ENCODE peak calls at places on chromosomes 11 and 22, in four cellular contexts. One of them, this sample, is unnamed.

GRCh38 chr11:70272009-70272408 is 1.5 kb downstream of the PPFIA1 start:
- DNase-seq in ovary: no peak
- DNase-seq in esophagus muscularis mucosa: no peak
- DNase-seq in A549: no peak
- DNase-seq in this sample: no peak

GRCh38 chr11:105609341-105609781 is 512 bp upstream of the GRIA4 start:
- DNase-seq in ovary: no peak
- DNase-seq in esophagus muscularis mucosa: no peak
- DNase-seq in A549: no peak
- DNase-seq in this sample: no peak

GRCh38 chr11:74332272-74332671 is 20.8 kb upstream of the P4HA3 start:
- DNase-seq in ovary: no peak
- DNase-seq in esophagus muscularis mucosa: no peak
- DNase-seq in A549: no peak
- DNase-seq in this sample: no peak

GRCh38 chr11:115657586-115657985 is 153.4 kb upstream of the CADM1 start:
- DNase-seq in ovary: no peak
- DNase-seq in esophagus muscularis mucosa: no peak
- DNase-seq in A549: no peak
- DNase-seq in this sample: no peak

GRCh38 chr11:118870396-118871343 is 13.0 kb upstream of the CXCR5 start:
- DNase-seq in ovary: no peak
- DNase-seq in esophagus muscularis mucosa: no peak
- DNase-seq in A549: no peak
- DNase-seq in this sample: peak

GRCh38 chr11:77154381-77155081 is 26.5 kb downstream of the MYO7A start:
- DNase-seq in ovary: no peak
- DNase-seq in esophagus muscularis mucosa: no peak
- DNase-seq in A549: no peak
- DNase-seq in this sample: no peak

GRCh38 chr11:67252831-67253239 is 13.4 kb upstream of the GRK2 start:
- DNase-seq in ovary: no peak
- DNase-seq in esophagus muscularis mucosa: no peak
- DNase-seq in A549: peak
- DNase-seq in this sample: no peak

GRCh38 chr11:122478986-122479385 is 176.5 kb upstream of the UBASH3B start:
- DNase-seq in ovary: no peak
- DNase-seq in esophagus muscularis mucosa: no peak
- DNase-seq in A549: no peak
- DNase-seq in this sample: no peak

GRCh38 chr11:13291794-13292193 is 14.2 kb downstream of the BMAL1 start:
- DNase-seq in ovary: no peak
- DNase-seq in esophagus muscularis mucosa: no peak
- DNase-seq in A549: no peak
- DNase-seq in this sample: no peak

GRCh38 chr11:84498016-84498415 is 1129.1 kb downstream of the DLG2 start:
- DNase-seq in ovary: peak
- DNase-seq in esophagus muscularis mucosa: no peak
- DNase-seq in A549: no peak
- DNase-seq in this sample: no peak

GRCh38 chr11:13955971-13956421 is 6.5 kb upstream of the SPON1 start:
- DNase-seq in ovary: peak
- DNase-seq in esophagus muscularis mucosa: no peak
- DNase-seq in A549: peak
- DNase-seq in this sample: peak

GRCh38 chr11:45169310-45170072 is 23.1 kb downstream of the PRDM11 start:
- DNase-seq in ovary: no peak
- DNase-seq in esophagus muscularis mucosa: no peak
- DNase-seq in A549: no peak
- DNase-seq in this sample: no peak

GRCh38 chr22:34841321-34841901 is 224.5 kb upstream of the ISX start:
- DNase-seq in ovary: no peak
- DNase-seq in esophagus muscularis mucosa: no peak
- DNase-seq in A549: no peak
- DNase-seq in this sample: no peak

GRCh38 chr11:115974703-115975102 is 470.5 kb upstream of the CADM1 start:
- DNase-seq in ovary: no peak
- DNase-seq in esophagus muscularis mucosa: no peak
- DNase-seq in A549: no peak
- DNase-seq in this sample: no peak

GRCh38 chr11:44596541-44597276 is 31.2 kb downstream of the CD82 start:
- DNase-seq in ovary: no peak
- DNase-seq in esophagus muscularis mucosa: no peak
- DNase-seq in A549: no peak
- DNase-seq in this sample: no peak

GRCh38 chr11:132300283-132300682 is 929.9 kb downstream of the NTM start:
- DNase-seq in ovary: no peak
- DNase-seq in esophagus muscularis mucosa: no peak
- DNase-seq in A549: no peak
- DNase-seq in this sample: no peak

GRCh38 chr11:659532-660085 is 22.5 kb downstream of the DRD4 start:
- DNase-seq in ovary: no peak
- DNase-seq in esophagus muscularis mucosa: no peak
- DNase-seq in A549: no peak
- DNase-seq in this sample: no peak

GRCh38 chr22:44023404-44024287 is 456 bp upstream of the PARVB start:
- DNase-seq in ovary: peak
- DNase-seq in esophagus muscularis mucosa: no peak
- DNase-seq in A549: peak
- DNase-seq in this sample: peak

GRCh38 chr11:103907548-103908455 is 128.6 kb upstream of the DDI1 start:
- DNase-seq in ovary: no peak
- DNase-seq in esophagus muscularis mucosa: no peak
- DNase-seq in A549: no peak
- DNase-seq in this sample: no peak

GRCh38 chr22:46443850-46444389 is 93.5 kb downstream of the CELSR1 start:
- DNase-seq in ovary: no peak
- DNase-seq in esophagus muscularis mucosa: no peak
- DNase-seq in A549: no peak
- DNase-seq in this sample: peak

GRCh38 chr11:116357769-116358544 is 414.8 kb downstream of the BUD13 start:
- DNase-seq in ovary: no peak
- DNase-seq in esophagus muscularis mucosa: no peak
- DNase-seq in A549: peak
- DNase-seq in this sample: peak

GRCh38 chr11:27673979-27674663 is 26.1 kb downstream of the BDNF start:
- DNase-seq in ovary: no peak
- DNase-seq in esophagus muscularis mucosa: no peak
- DNase-seq in A549: no peak
- DNase-seq in this sample: no peak

GRCh38 chr11:79547256-79547655 is 106.4 kb upstream of the TENM4 start:
- DNase-seq in ovary: no peak
- DNase-seq in esophagus muscularis mucosa: no peak
- DNase-seq in A549: no peak
- DNase-seq in this sample: no peak

GRCh38 chr22:37544955-37545702 is 15.2 kb upstream of the CDC42EP1 start:
- DNase-seq in ovary: peak
- DNase-seq in esophagus muscularis mucosa: no peak
- DNase-seq in A549: peak
- DNase-seq in this sample: peak

GRCh38 chr11:134041349-134041748 is 27.5 kb upstream of the JAM3 start:
- DNase-seq in ovary: no peak
- DNase-seq in esophagus muscularis mucosa: no peak
- DNase-seq in A549: no peak
- DNase-seq in this sample: no peak

GRCh38 chr11:134040386-134041297 is 28.2 kb upstream of the JAM3 start:
- DNase-seq in ovary: peak
- DNase-seq in esophagus muscularis mucosa: no peak
- DNase-seq in A549: no peak
- DNase-seq in this sample: no peak

GRCh38 chr11:134043821-134044420 is 25.0 kb upstream of the JAM3 start:
- DNase-seq in ovary: no peak
- DNase-seq in esophagus muscularis mucosa: no peak
- DNase-seq in A549: no peak
- DNase-seq in this sample: no peak

GRCh38 chr11:134039726-134040385 is 29.0 kb upstream of the JAM3 start:
- DNase-seq in ovary: no peak
- DNase-seq in esophagus muscularis mucosa: no peak
- DNase-seq in A549: no peak
- DNase-seq in this sample: no peak

DNA sequence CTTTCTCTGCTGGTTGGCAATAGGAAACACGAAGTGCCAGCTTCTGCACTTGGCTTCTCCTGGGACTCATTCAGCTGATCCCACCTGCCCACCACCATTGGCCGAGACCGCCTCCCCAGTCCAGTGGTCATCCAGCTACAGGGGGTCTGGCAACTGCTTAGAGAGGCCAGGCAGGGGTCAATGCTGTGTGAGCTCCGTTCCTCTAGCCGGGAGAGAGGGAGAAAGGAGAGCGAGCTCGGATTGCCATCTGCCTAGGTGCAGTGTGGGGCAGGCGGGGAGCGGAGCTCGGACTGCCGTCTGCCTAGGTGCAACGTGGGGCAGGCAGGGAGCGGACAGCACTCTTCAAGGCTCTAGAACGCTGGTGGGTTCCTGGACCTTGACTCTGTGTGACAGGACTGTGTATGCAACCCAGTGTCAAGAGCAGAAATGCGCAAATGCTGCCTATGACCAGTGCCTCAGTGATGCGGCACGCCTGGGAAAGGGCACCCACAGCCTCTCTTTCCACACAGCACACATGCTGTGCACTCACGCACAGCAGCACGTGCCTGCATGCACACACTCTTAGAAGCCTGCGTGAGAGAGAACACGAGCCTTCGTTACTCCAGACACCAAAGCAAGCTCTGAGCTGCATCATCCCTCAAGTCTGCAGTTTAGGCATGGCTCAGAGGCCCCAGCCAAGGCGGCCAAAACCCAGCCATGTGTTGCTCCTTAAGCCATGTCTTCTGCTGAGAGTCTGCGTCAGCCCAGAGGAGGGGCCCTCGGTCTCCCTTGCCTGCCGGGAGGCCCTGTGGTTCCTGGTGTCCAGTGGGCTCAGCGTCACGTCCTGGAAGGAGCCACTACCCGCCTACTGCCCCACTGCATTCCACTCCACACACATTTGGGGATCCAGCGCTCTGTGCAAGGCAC is 26.8 kb upstream of the JAM3 start:
- DNase-seq in ovary: no peak
- DNase-seq in esophagus muscularis mucosa: no peak
- DNase-seq in A549: no peak
- DNase-seq in this sample: no peak
- TF ChIP-seq EP300 in ovary: no peak
- TF ChIP-seq EP300 in esophagus muscularis mucosa: no peak
- TF ChIP-seq EP300 in A549: no peak
- TF ChIP-seq EP300 in this sample: no peak

GRCh38 chr11:57656936-57657289 is 649 bp upstream of the CLP1 start:
- DNase-seq in ovary: no peak
- DNase-seq in esophagus muscularis mucosa: no peak
- DNase-seq in A549: no peak
- DNase-seq in this sample: no peak

GRCh38 chr11:57658023-57658361 is 430 bp downstream of the CLP1 start:
- DNase-seq in ovary: no peak
- DNase-seq in esophagus muscularis mucosa: no peak
- DNase-seq in A549: no peak
- DNase-seq in this sample: no peak

GRCh38 chr11:57653162-57653561 is 3.5 kb upstream of the YPEL4 start:
- DNase-seq in ovary: no peak
- DNase-seq in esophagus muscularis mucosa: no peak
- DNase-seq in A549: no peak
- DNase-seq in this sample: no peak

GRCh38 chr11:57659669-57660068 is 2.1 kb downstream of the CLP1 start:
- DNase-seq in ovary: no peak
- DNase-seq in esophagus muscularis mucosa: no peak
- DNase-seq in A549: no peak
- DNase-seq in this sample: no peak

GRCh38 chr11:57657290-57658022 is at the start of gene CLP1:
- DNase-seq in ovary: peak
- DNase-seq in esophagus muscularis mucosa: peak
- DNase-seq in A549: peak
- DNase-seq in this sample: peak
- TF ChIP-seq EP300 in ovary: no peak
- TF ChIP-seq EP300 in esophagus muscularis mucosa: no peak
- TF ChIP-seq EP300 in A549: no peak
- TF ChIP-seq EP300 in this sample: no peak

GRCh38 chr11:126578021-126578420 is 222.5 kb downstream of the ST3GAL4 start:
- DNase-seq in ovary: no peak
- DNase-seq in esophagus muscularis mucosa: no peak
- DNase-seq in A549: no peak
- DNase-seq in this sample: no peak
- TF ChIP-seq EP300 in ovary: no peak
- TF ChIP-seq EP300 in esophagus muscularis mucosa: no peak
- TF ChIP-seq EP300 in A549: no peak
- TF ChIP-seq EP300 in this sample: no peak

GRCh38 chr11:96246718-96247540 is 96.1 kb downstream of the MAML2 start:
- DNase-seq in ovary: no peak
- DNase-seq in esophagus muscularis mucosa: no peak
- DNase-seq in A549: peak
- DNase-seq in this sample: no peak

GRCh38 chr11:96238563-96239166 is 104.3 kb downstream of the MAML2 start:
- DNase-seq in ovary: no peak
- DNase-seq in esophagus muscularis mucosa: no peak
- DNase-seq in A549: no peak
- DNase-seq in this sample: no peak

GRCh38 chr11:96242191-96242845 is 100.7 kb downstream of the MAML2 start:
- DNase-seq in ovary: no peak
- DNase-seq in esophagus muscularis mucosa: no peak
- DNase-seq in A549: no peak
- DNase-seq in this sample: no peak

GRCh38 chr11:96241351-96241841 is 101.6 kb downstream of the MAML2 start:
- DNase-seq in ovary: no peak
- DNase-seq in esophagus muscularis mucosa: no peak
- DNase-seq in A549: peak
- DNase-seq in this sample: peak

GRCh38 chr11:96242971-96243647 is 99.9 kb downstream of the MAML2 start:
- DNase-seq in ovary: peak
- DNase-seq in esophagus muscularis mucosa: peak
- DNase-seq in A549: peak
- DNase-seq in this sample: peak
- TF ChIP-seq EP300 in ovary: peak
- TF ChIP-seq EP300 in esophagus muscularis mucosa: no peak
- TF ChIP-seq EP300 in A549: no peak
- TF ChIP-seq EP300 in this sample: no peak

DNA sequence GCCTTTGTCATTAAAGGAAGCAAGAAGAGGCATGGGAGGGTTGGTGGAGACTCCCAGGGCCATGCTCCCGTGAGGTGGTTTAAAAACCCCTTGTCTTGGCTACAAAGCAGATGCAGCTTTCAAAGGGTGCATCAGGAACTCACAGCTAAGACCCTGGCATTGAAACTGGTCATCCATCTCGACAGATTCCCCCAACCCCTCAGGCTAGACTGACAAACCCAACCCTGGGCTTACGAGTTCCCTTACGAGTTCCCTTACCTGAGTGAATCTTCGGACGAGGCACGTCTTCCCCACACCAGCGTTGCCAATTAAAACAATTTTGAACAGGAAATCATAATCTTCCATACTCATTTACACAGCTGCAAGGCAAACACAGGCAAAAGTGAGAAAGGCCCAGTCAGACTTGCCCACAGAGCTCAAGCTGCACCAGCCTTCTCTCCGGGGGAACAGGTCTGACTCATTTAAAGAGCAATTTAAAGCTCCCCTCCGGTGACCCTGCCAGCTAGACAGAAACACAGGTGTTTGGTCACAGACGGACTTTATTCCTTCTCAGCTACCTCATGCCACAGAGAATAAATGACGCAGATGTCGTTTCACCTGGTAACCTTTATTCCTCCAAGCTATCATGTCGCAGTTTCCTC is 74.6 kb downstream of the RAB30 start:
- DNase-seq in ovary: no peak
- DNase-seq in esophagus muscularis mucosa: no peak
- DNase-seq in A549: no peak
- DNase-seq in this sample: peak
- TF ChIP-seq EP300 in ovary: no peak
- TF ChIP-seq EP300 in esophagus muscularis mucosa: no peak
- TF ChIP-seq EP300 in A549: no peak
- TF ChIP-seq EP300 in this sample: no peak